ENCODE peak calls at places on chromosomes 16 and 17, in five cellular contexts. M is cardiac muscle cell, O is uterus, G is adrenal gland, T is heart left ventricle. H is an unnamed sample. For H3K4me1, the result is how much of the 10 kb centered on the place peaks cover.

GRCh38 chr17:41340934-41341861 is 9.4 kb downstream of the KRT33A start:
- DNase-seq in T (no peak), G (no peak), O (no peak), M (no peak), H (no peak)

GRCh38 chr16:68636064-68636551 is 9.0 kb upstream of the CDH3 start:
- DNase-seq in M (no peak), O (peak), T (no peak), G (no peak), H (no peak)

GRCh38 chr16:3646348-3646920 is 8.1 kb upstream of the DNASE1 start:
- DNase-seq in M (no peak), G (peak), O (no peak), T (no peak), H (no peak)

GRCh38 chr17:78903101-78903779 is at the start of gene CEP295NL:
- DNase-seq in O (no peak), M (no peak), G (peak), T (no peak), H (no peak)

GRCh38 chr17:63592797-63593196 is 7.9 kb upstream of the TACO1 start:
- DNase-seq in O (no peak), G (no peak), M (no peak), T (no peak), H (no peak)

GRCh38 chr16:66569827-66570405 is 3.7 kb downstream of the CMTM1 start:
- DNase-seq in O (no peak), M (peak), G (no peak), T (no peak), H (no peak)

GRCh38 chr17:56653877-56654276 is 60.4 kb downstream of the NOG start:
- DNase-seq in M (peak), G (no peak), T (no peak), O (no peak), H (peak)

GRCh38 chr16:57041182-57042156 is 50.9 kb upstream of the CPNE2 start:
- DNase-seq in M (no peak), T (no peak), O (no peak), G (no peak), H (peak)

GRCh38 chr16:23433261-23433920 is 19.6 kb downstream of the COG7 start:
- DNase-seq in T (no peak), O (no peak), G (no peak), M (no peak), H (no peak)

GRCh38 chr16:2501938-2502900 is 11.5 kb upstream of the ATP6V0C start:
- DNase-seq in M (no peak), G (no peak), O (no peak), T (no peak), H (no peak)

GRCh38 chr17:4530799-4531730 is 24.1 kb downstream of the MYBBP1A start:
- DNase-seq in G (peak), M (peak), O (no peak), T (peak), H (no peak)
- H3K27ac ChIP-seq in G (peak), M (no peak), O (peak), T (peak), H (no peak)

GRCh38 chr17:6913608-6914443 is 82.0 kb upstream of the ALOX12 start:
- DNase-seq in T (peak), O (peak), G (peak), M (peak), H (peak)
- H3K4me3 ChIP-seq in T (peak), O (no peak), G (no peak), M (no peak), H (no peak)

GRCh38 chr17:34360571-34360970 is 2.5 kb downstream of the CCL1 start:
- DNase-seq in M (no peak), T (no peak), G (no peak), O (no peak), H (no peak)
- H3K4me1 ChIP-seq in M (under half), T (under half), G (under half), O (under half), H (under half)

DNA sequence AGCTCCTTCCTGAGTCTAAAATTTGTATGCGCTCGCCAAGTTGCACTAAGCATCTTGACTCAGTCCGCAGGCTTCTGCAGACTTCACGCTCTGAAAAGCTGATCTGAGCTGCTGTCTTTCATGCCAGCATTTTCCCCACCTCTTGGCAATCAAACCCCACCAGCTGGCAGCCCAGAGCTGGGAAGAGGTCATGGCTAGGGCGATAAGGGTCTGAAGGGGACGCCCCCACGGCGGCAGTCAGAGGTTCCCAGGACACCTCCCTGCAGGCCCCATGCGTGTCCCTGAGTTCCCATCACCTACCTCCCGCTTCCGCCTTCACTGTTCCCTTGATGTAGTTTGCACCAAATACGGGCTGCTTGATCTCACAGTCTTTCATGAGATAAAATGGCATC is 5.1 kb upstream of the UNC13D start:
- DNase-seq in M (peak), T (no peak), G (no peak), O (no peak), H (no peak)
- H3K27ac ChIP-seq in M (no peak), T (no peak), G (peak), O (no peak), H (no peak)

GRCh38 chr16:27551046-27551445 is 1.1 kb downstream of the KATNIP start:
- DNase-seq in G (no peak), O (no peak), M (no peak), T (no peak), H (no peak)
- H3K4me3 ChIP-seq in G (no peak), O (no peak), M (no peak), T (peak), H (peak)

DNA sequence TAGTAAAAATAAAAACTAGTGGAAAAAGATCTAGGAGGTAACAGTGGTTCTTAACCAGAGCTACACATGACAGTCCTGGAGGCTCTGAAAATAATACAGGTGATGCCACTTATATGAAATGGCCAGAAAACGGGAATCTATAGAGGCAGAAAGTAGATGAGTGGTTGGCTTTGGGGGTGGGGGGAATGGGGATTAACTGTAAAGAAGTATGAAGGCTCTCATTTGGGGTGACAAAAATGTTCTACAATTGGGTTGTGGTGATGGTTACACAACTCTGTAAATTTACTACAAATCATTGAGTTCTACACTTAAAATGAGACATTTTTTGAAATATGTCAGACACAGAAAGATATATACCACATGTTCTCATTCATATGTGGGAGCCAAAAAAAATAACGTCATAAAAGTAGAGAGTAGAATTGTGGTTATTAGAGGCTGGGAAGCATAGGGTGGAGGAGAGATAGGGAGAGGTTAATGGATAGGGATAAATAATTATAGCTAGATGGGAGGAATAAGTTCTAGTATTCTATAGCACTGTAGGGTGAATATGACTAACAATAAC is 25.7 kb downstream of the ARHGAP17 start:
- DNase-seq in O (no peak), M (peak), G (no peak), T (no peak), H (no peak)
- H3K4me1 ChIP-seq in O (under half), M (under half), G (half or more), T (under half), H (under half)

GRCh38 chr17:5100832-5101231 is 10.8 kb downstream of the ZNF232 start:
- DNase-seq in T (no peak), O (no peak), M (no peak), G (no peak), H (no peak)

GRCh38 chr17:5092139-5093010 is 14.1 kb downstream of the ZFP3 start:
- DNase-seq in G (no peak), T (no peak), O (no peak), M (no peak), H (no peak)

GRCh38 chr17:5099271-5099670 is 12.4 kb downstream of the ZNF232 start:
- DNase-seq in O (no peak), M (no peak), G (no peak), T (no peak), H (no peak)

DNA sequence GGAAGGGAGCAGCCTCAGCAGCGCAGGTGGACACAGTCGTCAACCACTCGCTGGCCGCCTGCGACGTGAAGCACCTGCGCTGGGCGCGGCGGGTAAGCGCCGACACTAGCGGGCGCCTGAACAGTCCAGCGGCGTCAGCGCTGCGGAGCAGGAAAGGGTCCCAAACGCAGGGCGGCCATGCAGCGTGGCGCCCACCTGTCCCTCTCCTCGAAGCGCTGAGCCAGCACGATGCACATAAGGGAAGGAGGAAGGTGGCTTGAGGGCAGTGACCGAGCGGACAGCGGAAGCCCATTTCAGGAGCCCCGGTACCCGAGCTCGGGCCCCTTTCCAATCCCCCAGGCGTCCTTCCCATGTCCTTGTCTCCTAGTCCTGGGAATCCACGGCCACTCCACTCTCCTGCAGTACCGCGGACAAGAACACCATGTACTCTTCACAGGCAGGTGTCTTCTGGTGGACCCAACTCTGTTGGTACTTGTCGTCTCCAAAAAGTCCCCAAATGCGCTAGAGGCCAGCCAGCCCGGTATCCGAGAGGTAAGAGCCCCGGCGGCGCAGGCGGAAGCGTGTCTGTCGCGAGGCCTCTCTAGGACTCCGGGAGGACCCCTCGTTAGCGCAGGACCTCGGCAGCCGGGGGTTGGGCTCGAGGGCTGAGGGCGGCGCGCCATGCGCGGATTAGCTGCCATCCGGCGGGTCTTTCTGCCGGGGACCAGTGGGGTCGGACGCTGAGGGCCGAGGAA is 14.4 kb downstream of the ZNF232 start:
- DNase-seq in G (peak), O (peak), T (peak), M (no peak), H (peak)
- H3K27ac ChIP-seq in G (no peak), O (no peak), T (no peak), M (peak), H (no peak)

DNA sequence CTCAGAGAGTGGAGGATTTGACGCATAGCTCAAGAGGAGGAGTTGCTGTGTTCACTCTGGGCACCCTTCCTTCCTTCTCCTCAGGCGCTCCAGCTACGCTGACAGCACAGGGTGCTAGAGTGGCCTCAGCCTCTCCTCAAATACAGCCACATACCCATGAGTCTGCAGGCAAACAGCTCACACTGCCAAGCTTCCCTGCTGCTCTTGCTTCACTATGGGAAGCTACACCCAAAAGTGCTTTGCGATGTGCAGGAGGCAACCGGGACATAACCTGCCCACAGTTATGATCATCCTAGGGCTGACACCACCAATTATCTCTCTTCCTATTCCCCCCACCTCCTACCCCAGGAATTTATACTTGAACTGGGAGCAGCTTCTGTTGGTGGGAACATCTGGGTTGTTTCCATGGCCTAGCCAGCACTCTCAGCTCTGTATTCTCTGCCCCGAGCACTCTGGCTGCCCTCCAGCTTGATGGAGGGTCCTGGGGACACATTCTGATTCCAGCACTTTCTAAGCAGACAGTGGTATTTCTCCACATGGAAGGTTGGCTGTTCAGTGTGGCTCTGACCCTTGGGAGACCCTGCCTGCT is 40.3 kb upstream of the SREBF1 start:
- DNase-seq in G (peak), T (no peak), M (peak), O (peak), H (no peak)
- H3K4me3 ChIP-seq in G (no peak), T (no peak), M (no peak), O (no peak), H (no peak)

GRCh38 chr17:57943645-57944044 is 11.6 kb downstream of the CUEDC1 start:
- DNase-seq in G (no peak), M (no peak), O (no peak), T (no peak), H (no peak)

GRCh38 chr17:57943140-57943539 is 12.1 kb downstream of the CUEDC1 start:
- DNase-seq in G (peak), T (no peak), M (no peak), O (no peak), H (no peak)

GRCh38 chr17:57945999-57946797 is 9.0 kb downstream of the CUEDC1 start:
- DNase-seq in O (no peak), T (no peak), M (peak), G (no peak), H (peak)

GRCh38 chr17:57946798-57947358 is 8.3 kb downstream of the CUEDC1 start:
- DNase-seq in M (peak), T (peak), O (peak), G (peak), H (peak)

DNA sequence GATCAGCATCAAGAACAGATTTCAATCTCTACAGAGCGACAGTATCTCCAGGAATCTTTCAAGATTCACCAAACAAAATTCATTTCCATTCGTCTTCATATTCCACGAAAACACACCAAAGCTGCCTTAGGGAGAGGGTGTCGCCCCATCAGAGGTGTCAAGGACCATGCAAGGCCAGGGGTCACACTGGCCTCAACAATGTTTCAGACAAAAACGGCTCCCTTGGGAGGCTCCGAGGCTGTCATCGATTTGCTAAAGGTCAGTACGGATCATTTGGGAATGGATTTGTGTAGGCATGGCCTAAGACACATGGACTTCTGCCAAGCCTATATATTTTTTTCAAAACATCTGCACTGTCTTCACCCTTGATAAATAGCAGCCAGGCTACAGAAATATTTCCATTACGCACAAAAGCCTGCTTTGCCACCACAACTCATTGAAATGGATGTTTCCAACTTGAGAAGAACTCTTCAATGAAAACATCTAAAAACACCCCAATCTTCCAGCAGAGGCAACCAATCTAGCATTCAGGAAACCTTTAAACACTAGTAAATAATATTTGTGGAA is 10.3 kb downstream of the CUEDC1 start:
- DNase-seq in M (peak), O (no peak), T (no peak), G (no peak), H (no peak)
- H3K4me1 ChIP-seq in M (under half), O (under half), T (under half), G (half or more), H (under half)

H was measured in CD4-positive, CD25-positive, alpha-beta regulatory T cell.